ENCODE peak calls at places on chromosomes 11 and 22, in ten cellular contexts. One of them, this sample, is unnamed.

GRCh38 chr22:44396727-44397722 is 84.3 kb upstream of the SHISAL1 start:
- DNase-seq in WTC11: no peak
- DNase-seq in activated naive CD8-positive, alpha-beta T cell treated with anti-CD3 and anti-CD28 coated beads, Interleukin-2, amount 50 U/mL, for 24 hours: no peak
- DNase-seq in non-pigmented ciliary epithelial cell: no peak
- DNase-seq in stimulated activated CD4-positive, alpha-beta T cell treated with anti-CD3 and anti-CD28 coated beads, TNF-alpha, amount 100 ng/mL, for 48 hours: no peak
- DNase-seq in AG04450: no peak
- DNase-seq in SW480: no peak
- DNase-seq in AG08395: no peak
- DNase-seq in fibroblast of the aortic adventitia: no peak
- DNase-seq in head of caudate nucleus: no peak
- DNase-seq in this sample: no peak

GRCh38 chr22:46813816-46814597 is 51.6 kb downstream of the TBC1D22A start:
- DNase-seq in WTC11: no peak
- DNase-seq in activated naive CD8-positive, alpha-beta T cell treated with anti-CD3 and anti-CD28 coated beads, Interleukin-2, amount 50 U/mL, for 24 hours: no peak
- DNase-seq in non-pigmented ciliary epithelial cell: no peak
- DNase-seq in stimulated activated CD4-positive, alpha-beta T cell treated with anti-CD3 and anti-CD28 coated beads, TNF-alpha, amount 100 ng/mL, for 48 hours: no peak
- DNase-seq in AG04450: no peak
- DNase-seq in SW480: no peak
- DNase-seq in AG08395: peak
- DNase-seq in fibroblast of the aortic adventitia: peak
- DNase-seq in head of caudate nucleus: no peak
- DNase-seq in this sample: no peak

GRCh38 chr11:12693485-12694181 is 19.4 kb downstream of the TEAD1 start:
- DNase-seq in WTC11: no peak
- DNase-seq in activated naive CD8-positive, alpha-beta T cell treated with anti-CD3 and anti-CD28 coated beads, Interleukin-2, amount 50 U/mL, for 24 hours: no peak
- DNase-seq in non-pigmented ciliary epithelial cell: peak
- DNase-seq in stimulated activated CD4-positive, alpha-beta T cell treated with anti-CD3 and anti-CD28 coated beads, TNF-alpha, amount 100 ng/mL, for 48 hours: no peak
- DNase-seq in AG04450: peak
- DNase-seq in SW480: peak
- DNase-seq in AG08395: peak
- DNase-seq in fibroblast of the aortic adventitia: peak
- DNase-seq in head of caudate nucleus: no peak
- DNase-seq in this sample: peak

GRCh38 chr22:46043816-46044717 is 67.1 kb upstream of the WNT7B start:
- DNase-seq in WTC11: peak
- DNase-seq in activated naive CD8-positive, alpha-beta T cell treated with anti-CD3 and anti-CD28 coated beads, Interleukin-2, amount 50 U/mL, for 24 hours: no peak
- DNase-seq in non-pigmented ciliary epithelial cell: no peak
- DNase-seq in stimulated activated CD4-positive, alpha-beta T cell treated with anti-CD3 and anti-CD28 coated beads, TNF-alpha, amount 100 ng/mL, for 48 hours: no peak
- DNase-seq in AG04450: no peak
- DNase-seq in SW480: no peak
- DNase-seq in AG08395: no peak
- DNase-seq in fibroblast of the aortic adventitia: peak
- DNase-seq in head of caudate nucleus: no peak
- DNase-seq in this sample: no peak

GRCh38 chr11:2673250-2673610 is 26.6 kb downstream of the KCNQ1OT1 start:
- DNase-seq in WTC11: no peak
- DNase-seq in activated naive CD8-positive, alpha-beta T cell treated with anti-CD3 and anti-CD28 coated beads, Interleukin-2, amount 50 U/mL, for 24 hours: no peak
- DNase-seq in non-pigmented ciliary epithelial cell: no peak
- DNase-seq in stimulated activated CD4-positive, alpha-beta T cell treated with anti-CD3 and anti-CD28 coated beads, TNF-alpha, amount 100 ng/mL, for 48 hours: no peak
- DNase-seq in AG04450: no peak
- DNase-seq in SW480: no peak
- DNase-seq in AG08395: no peak
- DNase-seq in fibroblast of the aortic adventitia: no peak
- DNase-seq in head of caudate nucleus: no peak
- DNase-seq in this sample: no peak

GRCh38 chr11:61736310-61736709 is 16.1 kb upstream of the MYRF start:
- DNase-seq in WTC11: no peak
- DNase-seq in activated naive CD8-positive, alpha-beta T cell treated with anti-CD3 and anti-CD28 coated beads, Interleukin-2, amount 50 U/mL, for 24 hours: no peak
- DNase-seq in non-pigmented ciliary epithelial cell: no peak
- DNase-seq in stimulated activated CD4-positive, alpha-beta T cell treated with anti-CD3 and anti-CD28 coated beads, TNF-alpha, amount 100 ng/mL, for 48 hours: no peak
- DNase-seq in AG04450: no peak
- DNase-seq in SW480: peak
- DNase-seq in AG08395: no peak
- DNase-seq in fibroblast of the aortic adventitia: no peak
- DNase-seq in head of caudate nucleus: no peak
- DNase-seq in this sample: no peak

GRCh38 chr22:47631571-47632102 is 869.2 kb downstream of the TBC1D22A start:
- DNase-seq in WTC11: no peak
- DNase-seq in activated naive CD8-positive, alpha-beta T cell treated with anti-CD3 and anti-CD28 coated beads, Interleukin-2, amount 50 U/mL, for 24 hours: no peak
- DNase-seq in non-pigmented ciliary epithelial cell: no peak
- DNase-seq in stimulated activated CD4-positive, alpha-beta T cell treated with anti-CD3 and anti-CD28 coated beads, TNF-alpha, amount 100 ng/mL, for 48 hours: no peak
- DNase-seq in AG04450: no peak
- DNase-seq in SW480: no peak
- DNase-seq in AG08395: no peak
- DNase-seq in fibroblast of the aortic adventitia: no peak
- DNase-seq in head of caudate nucleus: no peak
- DNase-seq in this sample: no peak

GRCh38 chr22:28819253-28820096 is 19.1 kb upstream of the XBP1 start:
- DNase-seq in WTC11: no peak
- DNase-seq in activated naive CD8-positive, alpha-beta T cell treated with anti-CD3 and anti-CD28 coated beads, Interleukin-2, amount 50 U/mL, for 24 hours: no peak
- DNase-seq in non-pigmented ciliary epithelial cell: no peak
- DNase-seq in stimulated activated CD4-positive, alpha-beta T cell treated with anti-CD3 and anti-CD28 coated beads, TNF-alpha, amount 100 ng/mL, for 48 hours: no peak
- DNase-seq in AG04450: no peak
- DNase-seq in SW480: no peak
- DNase-seq in AG08395: no peak
- DNase-seq in fibroblast of the aortic adventitia: no peak
- DNase-seq in head of caudate nucleus: no peak
- DNase-seq in this sample: no peak

GRCh38 chr11:66008468-66009101 is 3.2 kb upstream of the CST6 start:
- DNase-seq in WTC11: no peak
- DNase-seq in activated naive CD8-positive, alpha-beta T cell treated with anti-CD3 and anti-CD28 coated beads, Interleukin-2, amount 50 U/mL, for 24 hours: no peak
- DNase-seq in non-pigmented ciliary epithelial cell: no peak
- DNase-seq in stimulated activated CD4-positive, alpha-beta T cell treated with anti-CD3 and anti-CD28 coated beads, TNF-alpha, amount 100 ng/mL, for 48 hours: no peak
- DNase-seq in AG04450: no peak
- DNase-seq in SW480: no peak
- DNase-seq in AG08395: no peak
- DNase-seq in fibroblast of the aortic adventitia: no peak
- DNase-seq in head of caudate nucleus: no peak
- DNase-seq in this sample: no peak

GRCh38 chr11:47917643-47918369 is 62.6 kb upstream of the PTPRJ start:
- DNase-seq in WTC11: peak
- DNase-seq in activated naive CD8-positive, alpha-beta T cell treated with anti-CD3 and anti-CD28 coated beads, Interleukin-2, amount 50 U/mL, for 24 hours: no peak
- DNase-seq in non-pigmented ciliary epithelial cell: peak
- DNase-seq in stimulated activated CD4-positive, alpha-beta T cell treated with anti-CD3 and anti-CD28 coated beads, TNF-alpha, amount 100 ng/mL, for 48 hours: no peak
- DNase-seq in AG04450: peak
- DNase-seq in SW480: peak
- DNase-seq in AG08395: peak
- DNase-seq in fibroblast of the aortic adventitia: peak
- DNase-seq in head of caudate nucleus: no peak
- DNase-seq in this sample: no peak

GRCh38 chr11:79165908-79166307 is 274.9 kb downstream of the TENM4 start:
- DNase-seq in WTC11: no peak
- DNase-seq in activated naive CD8-positive, alpha-beta T cell treated with anti-CD3 and anti-CD28 coated beads, Interleukin-2, amount 50 U/mL, for 24 hours: no peak
- DNase-seq in non-pigmented ciliary epithelial cell: no peak
- DNase-seq in stimulated activated CD4-positive, alpha-beta T cell treated with anti-CD3 and anti-CD28 coated beads, TNF-alpha, amount 100 ng/mL, for 48 hours: no peak
- DNase-seq in AG04450: no peak
- DNase-seq in SW480: no peak
- DNase-seq in AG08395: no peak
- DNase-seq in fibroblast of the aortic adventitia: no peak
- DNase-seq in head of caudate nucleus: no peak
- DNase-seq in this sample: no peak

This sample was measured in AG04449.